ENCODE peak calls at places on chromosomes 6 and 20, in nine cellular contexts. B is bronchial epithelial cell, G is left ventricle myocardium inferior, U is testis, L is epithelial cell of proximal tubule, X is cardiac fibroblast, A is GM12865, C is WTC11, T is H1. J is an unnamed sample.
A peak's percentile ranks its signal among the peaks of the same experiment; 100 is the strongest.

GRCh38 chr6:2819891-2820814 is 21.5 kb downstream of the SERPINB1 start:
- DNase-seq in B (peak; percentile 46), U (no peak), T (no peak), X (peak; percentile 34), L (no peak), C (no peak), A (no peak), G (no peak), J (no peak)

GRCh38 chr6:129662406-129662766 is 47.6 kb downstream of the ARHGAP18 start:
- DNase-seq in L (no peak), X (no peak), G (no peak), C (no peak), T (no peak), A (peak; percentile 70), B (no peak), U (no peak), J (no peak)

GRCh38 chr20:23200914-23201313 is 114.8 kb upstream of the CD93 start:
- DNase-seq in A (peak; percentile 28), G (no peak), X (peak; percentile 25), T (peak; percentile 34), B (peak; percentile 66), C (peak; percentile 77), U (no peak), L (no peak), J (no peak)

GRCh38 chr6:157313531-157314467 is 9.5 kb downstream of the TMEM242 start:
- DNase-seq in G (no peak), T (no peak), L (no peak), B (no peak), A (peak; percentile 8), U (peak; percentile 12), X (no peak), C (no peak), J (no peak)

GRCh38 chr20:41183831-41184230 is 46.5 kb downstream of the PLCG1 start:
- DNase-seq in C (no peak), T (no peak), B (no peak), A (no peak), U (no peak), X (no peak), L (no peak), G (no peak), J (no peak)

GRCh38 chr20:51237278-51237677 is 214.4 kb upstream of the KCNG1 start:
- DNase-seq in A (no peak), U (no peak), G (peak; percentile 40), B (no peak), L (no peak), X (peak; percentile 59), C (no peak), T (no peak), J (no peak)

GRCh38 chr20:60020251-60020650 is 62.0 kb downstream of the CDH26 start:
- DNase-seq in A (no peak), T (no peak), L (no peak), C (no peak), B (no peak), X (no peak), U (no peak), G (no peak), J (no peak)

GRCh38 chr6:138727182-138727581 is 46.4 kb upstream of the CCDC28A start:
- DNase-seq in B (no peak), C (no peak), L (no peak), T (no peak), U (no peak), A (no peak), X (no peak), G (no peak), J (no peak)

DNA sequence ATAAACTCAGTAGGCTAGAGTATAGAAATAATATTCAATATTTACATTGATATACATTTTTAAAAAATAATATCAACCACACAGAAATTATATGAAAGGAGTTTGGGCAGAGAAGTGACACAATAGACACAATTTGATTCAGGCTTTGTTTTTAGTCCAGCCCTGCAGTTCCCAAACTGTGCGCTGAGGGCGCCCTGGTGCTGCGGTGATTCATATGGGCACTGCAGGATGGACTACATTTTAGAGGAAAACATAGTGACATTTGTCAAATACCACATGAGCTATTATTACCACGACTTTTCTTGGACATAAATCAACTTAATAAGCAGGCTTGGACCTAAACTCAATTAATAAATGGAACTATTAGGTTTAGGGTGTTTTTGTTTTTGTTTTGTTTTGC is 364.3 kb upstream of the ID4 start:
- DNase-seq in X (no peak), C (peak; percentile 66), U (no peak), A (no peak), T (no peak), G (no peak), B (peak; percentile 15), L (no peak), J (no peak)
- TF ChIP-seq CTCF in X (peak; percentile 45), C (peak; percentile 64), U (no peak), A (peak; percentile 13), T (peak; percentile 68), G (no peak), B (peak; percentile 20), L (peak; percentile 48), J (no peak)

GRCh38 chr20:31490752-31491151 is 15.7 kb downstream of the REM1 start:
- DNase-seq in X (no peak), G (no peak), A (no peak), B (no peak), T (no peak), U (no peak), L (no peak), C (no peak), J (no peak)

GRCh38 chr20:31496761-31497295 is 17.4 kb upstream of the HM13 start:
- DNase-seq in A (no peak), T (no peak), G (peak; percentile 82), L (no peak), B (no peak), C (no peak), U (peak; percentile 68), X (peak; percentile 77), J (no peak)

GRCh38 chr20:31497838-31498540 is 16.3 kb upstream of the HM13 start:
- DNase-seq in L (no peak), C (no peak), X (peak; percentile 89), U (no peak), B (no peak), T (no peak), A (peak; percentile 20), G (peak; percentile 65), J (no peak)

GRCh38 chr20:31489152-31489551 is 14.1 kb downstream of the REM1 start:
- DNase-seq in C (no peak), T (no peak), A (no peak), G (no peak), B (no peak), L (no peak), X (no peak), U (no peak), J (no peak)

DNA sequence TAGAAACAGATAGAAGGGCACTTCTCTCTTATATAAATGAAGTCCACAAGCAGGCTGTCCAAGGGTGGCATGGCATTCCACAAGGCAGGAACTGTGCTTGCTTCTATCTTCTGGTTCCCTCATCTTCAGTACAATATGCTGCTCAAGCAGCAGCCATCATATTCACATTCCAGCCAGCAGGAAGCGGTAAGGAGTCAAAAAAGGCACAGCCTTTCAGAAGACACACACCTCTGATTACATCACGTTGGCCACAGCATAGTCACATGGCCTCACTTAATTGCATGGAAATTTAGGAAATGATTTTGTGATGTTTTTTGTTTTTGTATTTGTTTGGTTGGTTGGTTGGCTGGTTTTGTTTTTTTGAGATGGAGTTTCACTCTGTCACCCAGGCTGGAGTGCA is 19.0 kb downstream of the REM1 start:
- DNase-seq in T (no peak), C (peak; percentile 68), X (peak; percentile 61), B (peak; percentile 65), U (no peak), L (no peak), G (no peak), A (no peak), J (no peak)
- TF ChIP-seq CTCF in T (peak; percentile 55), C (peak; percentile 30), X (peak; percentile 72), B (peak; percentile 48), U (peak; percentile 34), L (peak; percentile 63), G (peak; percentile 35), A (peak; percentile 11), J (no peak)

GRCh38 chr6:89917801-89918366 is 23.6 kb downstream of the GJA10 start:
- DNase-seq in T (no peak), U (no peak), A (no peak), X (no peak), G (no peak), B (no peak), C (no peak), L (no peak), J (no peak)

GRCh38 chr6:89925826-89926225 is 31.6 kb downstream of the GJA10 start:
- DNase-seq in X (no peak), G (no peak), T (no peak), U (no peak), L (no peak), A (no peak), C (no peak), B (peak; percentile 97), J (no peak)

GRCh38 chr6:89921197-89921596 is 26.9 kb downstream of the GJA10 start:
- DNase-seq in T (no peak), B (no peak), X (no peak), L (no peak), G (no peak), A (no peak), C (no peak), U (no peak), J (no peak)

GRCh38 chr6:89924231-89924630 is 30.0 kb downstream of the GJA10 start:
- DNase-seq in T (no peak), A (no peak), G (no peak), X (no peak), C (no peak), U (no peak), L (no peak), B (no peak), J (no peak)

DNA sequence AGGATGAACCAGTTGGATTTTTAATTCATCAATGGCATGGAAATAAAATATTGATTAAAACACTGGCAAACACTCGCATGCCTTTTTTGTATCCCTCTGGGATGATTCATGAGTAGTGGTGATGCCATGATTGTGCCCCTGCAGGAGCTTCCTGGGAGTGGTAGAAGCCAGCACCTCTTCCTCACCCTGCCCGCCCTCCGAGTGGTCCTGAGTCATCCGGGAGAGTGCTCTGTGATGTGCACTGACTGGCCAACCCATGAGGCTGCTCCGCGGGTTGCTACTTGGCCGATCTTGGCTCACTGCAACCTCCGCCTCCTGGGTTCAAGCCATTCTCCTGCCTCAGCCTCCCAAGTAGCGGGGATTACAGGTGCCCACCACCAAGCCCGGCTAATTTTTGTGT is 27.4 kb downstream of the GJA10 start:
- DNase-seq in B (peak; percentile 85), T (no peak), X (no peak), U (no peak), C (no peak), A (no peak), L (no peak), G (no peak), J (no peak)
- TF ChIP-seq CTCF in B (no peak), T (no peak), X (no peak), U (no peak), C (no peak), A (no peak), L (no peak), G (no peak), J (no peak)

GRCh38 chr20:33839591-33839990 is 28.4 kb downstream of the CHMP4B start:
- DNase-seq in C (no peak), X (no peak), L (no peak), T (no peak), G (peak; percentile 66), U (peak; percentile 88), B (no peak), A (no peak), J (no peak)

GRCh38 chr20:33837096-33837830 is 26.1 kb downstream of the CHMP4B start:
- DNase-seq in C (no peak), G (no peak), U (no peak), L (no peak), B (no peak), T (no peak), A (peak; percentile 45), X (no peak), J (no peak)

GRCh38 chr20:33835773-33836172 is 24.6 kb downstream of the CHMP4B start:
- DNase-seq in T (no peak), B (no peak), L (no peak), A (no peak), U (no peak), X (peak; percentile 55), C (no peak), G (no peak), J (no peak)

GRCh38 chr20:33840759-33841438 is 29.8 kb downstream of the CHMP4B start:
- DNase-seq in A (no peak), X (no peak), U (no peak), T (no peak), G (no peak), L (no peak), C (no peak), B (no peak), J (no peak)

GRCh38 chr20:33838035-33838864 is 27.1 kb downstream of the CHMP4B start:
- DNase-seq in A (no peak), U (no peak), B (peak; percentile 75), X (no peak), G (no peak), L (no peak), C (no peak), T (no peak), J (no peak)
- TF ChIP-seq CTCF in A (no peak), U (no peak), B (peak; percentile 18), X (no peak), G (no peak), L (peak; percentile 21), C (no peak), T (no peak), J (no peak)

J was measured in omental fat pad.